ENCODE peak calls at places on chromosomes 2 and 18, in five cellular contexts. Z is AG04450, U is RWPE1, W is putamen, Q is GM13977. F is an unnamed sample.

GRCh38 chr18:76620326-76620813 is 125.3 kb upstream of the ZNF516 start:
- DNase-seq in Q (peak; percentile 71), W (peak; percentile 38), Z (peak; percentile 42), U (no peak), F (no peak)

GRCh38 chr2:86225581-86225980 is 26.3 kb downstream of the MRPL35 start:
- DNase-seq in W (peak; percentile 71), U (no peak), Z (no peak), Q (peak; percentile 74), F (no peak)

GRCh38 chr2:240966906-240967680 is 31.3 kb upstream of the SNED1 start:
- DNase-seq in W (no peak), U (no peak), Z (no peak), Q (no peak), F (no peak)

GRCh38 chr18:48470484-48471180 is 61.4 kb upstream of the ZBTB7C start:
- DNase-seq in W (no peak), Q (no peak), U (no peak), Z (no peak), F (no peak)

GRCh38 chr2:69911985-69912563 is 2.8 kb upstream of the MXD1 start:
- DNase-seq in W (peak; percentile 73), Z (no peak), Q (no peak), U (peak; percentile 50), F (peak; percentile 19)

GRCh38 chr18:35514283-35514682 is 16.5 kb upstream of the INO80C start:
- DNase-seq in W (no peak), U (no peak), Z (no peak), Q (no peak), F (no peak)

GRCh38 chr2:106843910-106844250 is 42.1 kb downstream of the ST6GAL2 start:
- DNase-seq in Z (no peak), U (no peak), Q (no peak), W (no peak), F (no peak)

GRCh38 chr2:189581354-189582139 is 961 bp upstream of the SLC40A1 start:
- DNase-seq in W (no peak), Q (peak; percentile 36), Z (no peak), U (peak; percentile 6), F (no peak)

GRCh38 chr2:179302764-179303561 is 38.3 kb upstream of the SESTD1 start:
- DNase-seq in Z (no peak), U (no peak), Q (no peak), W (no peak), F (no peak)

GRCh38 chr2:1605659-1606400 is 138.5 kb downstream of the PXDN start:
- DNase-seq in Q (no peak), Z (no peak), U (no peak), W (no peak), F (no peak)

GRCh38 chr2:207473203-207473865 is 56.4 kb upstream of the CREB1 start:
- DNase-seq in U (peak; percentile 49), Z (peak; percentile 65), Q (peak; percentile 22), W (peak; percentile 84), F (peak; percentile 69)

GRCh38 chr2:198928026-198928425 is 529.7 kb downstream of the SATB2 start:
- DNase-seq in Z (no peak), Q (no peak), U (no peak), W (no peak), F (no peak)

GRCh38 chr2:191206613-191207471 is 38.4 kb upstream of the MYO1B start:
- DNase-seq in U (no peak), W (no peak), Q (no peak), Z (no peak), F (no peak)

GRCh38 chr2:211611061-211611518 is 927.5 kb downstream of the ERBB4 start:
- DNase-seq in Z (no peak), U (no peak), Q (no peak), W (no peak), F (no peak)

GRCh38 chr2:102110168-102110567 is 32.4 kb upstream of the IL1R1 start:
- DNase-seq in U (no peak), Q (no peak), W (no peak), Z (no peak), F (no peak)

GRCh38 chr2:15745907-15746306 is 154.2 kb downstream of the DDX1 start:
- DNase-seq in U (no peak), Q (no peak), W (no peak), Z (no peak), F (no peak)

GRCh38 chr2:222271854-222272253 is 26.9 kb downstream of the PAX3 start:
- DNase-seq in Z (no peak), W (no peak), Q (no peak), U (no peak), F (no peak)

GRCh38 chr2:81545626-81546025 is 1241.1 kb upstream of the LRRTM1 start:
- DNase-seq in Q (no peak), Z (no peak), U (peak; percentile 19), W (no peak), F (no peak)

GRCh38 chr18:56702946-56703345 is 51.8 kb downstream of the WDR7 start:
- DNase-seq in Z (no peak), W (peak; percentile 41), U (peak; percentile 0), Q (peak; percentile 40), F (peak; percentile 52)

GRCh38 chr18:55856191-55856590 is 268.2 kb upstream of the TCF4 start:
- DNase-seq in Q (no peak), W (no peak), U (peak; percentile 63), Z (peak; percentile 63), F (no peak)

GRCh38 chr2:26922638-26923466 is 47.6 kb upstream of the MAPRE3 start:
- DNase-seq in U (peak; percentile 43), W (peak; percentile 87), Q (peak; percentile 68), Z (no peak), F (peak; percentile 27)

GRCh38 chr2:233707979-233708644 is 4.6 kb upstream of the UGT1A5 start:
- DNase-seq in U (no peak), W (no peak), Q (no peak), Z (no peak), F (no peak)

GRCh38 chr2:172213116-172213515 is 110.4 kb upstream of the DLX2 start:
- DNase-seq in W (no peak), Q (no peak), Z (no peak), U (no peak), F (no peak)

GRCh38 chr2:175755169-175755568 is 246.9 kb downstream of the LNPK start:
- DNase-seq in U (no peak), Z (no peak), W (no peak), Q (no peak), F (no peak)

GRCh38 chr2:85873679-85874078 is 15.1 kb downstream of the ST3GAL5 start:
- DNase-seq in Q (no peak), U (no peak), W (no peak), Z (no peak), F (no peak)

GRCh38 chr2:210190345-210190744 is 19.1 kb upstream of the KANSL1L start:
- DNase-seq in Z (no peak), U (no peak), W (no peak), Q (no peak), F (no peak)

GRCh38 chr2:9234680-9235387 is 28.2 kb downstream of the ASAP2 start:
- DNase-seq in U (peak; percentile 91), W (no peak), Q (no peak), Z (peak; percentile 68), F (no peak)

GRCh38 chr2:239192456-239192855 is 208.4 kb downstream of the HDAC4 start:
- DNase-seq in Z (no peak), W (no peak), U (no peak), Q (no peak), F (no peak)

GRCh38 chr2:168920504-168921157 is 19.5 kb downstream of the G6PC2 start:
- DNase-seq in Q (peak; percentile 39), U (peak; percentile 13), Z (peak; percentile 10), W (no peak), F (peak; percentile 38)

GRCh38 chr2:46845542-46846453 is 69.8 kb downstream of the MCFD2 start:
- DNase-seq in W (no peak), Q (no peak), Z (no peak), U (no peak), F (no peak)

GRCh38 chr2:173028671-173029070 is 47.0 kb upstream of the MAP3K20 start:
- DNase-seq in W (no peak), U (no peak), Q (no peak), Z (peak; percentile 79), F (no peak)

GRCh38 chr2:58762176-58762781 is 521.2 kb upstream of the FANCL start:
- DNase-seq in W (peak; percentile 47), U (peak; percentile 71), Q (no peak), Z (peak; percentile 4), F (peak; percentile 48)

F was measured in NCI-H774.